ENCODE peak calls at places on chromosome 19, in eight cellular contexts. H is HCT116, R is PC-9, T is adrenal gland, B is cardiac muscle cell, G is IMR-90, Q is psoas muscle, U is heart right ventricle. X is an unnamed sample.

GRCh38 chr19:41431426-41432386 is 4.5 kb upstream of the B3GNT8 start:
- DNase-seq in Q (peak; percentile 68), T (peak; percentile 91), R (no peak), B (peak; percentile 46), U (peak; percentile 83), H (no peak), G (peak; percentile 31), X (no peak)

GRCh38 chr19:50277966-50278580 is 51.1 kb downstream of the KCNC3 start:
- DNase-seq in R (no peak), G (no peak), T (no peak), B (no peak), Q (no peak), H (no peak), U (no peak), X (no peak)

GRCh38 chr19:33279430-33280350 is 22.6 kb downstream of the CEBPA start:
- DNase-seq in Q (no peak), T (no peak), U (no peak), B (no peak), H (no peak), R (no peak), G (no peak), X (no peak)

GRCh38 chr19:13212759-13213330 is 62.6 kb downstream of the IER2 start:
- DNase-seq in B (peak; percentile 67), Q (peak; percentile 71), G (peak; percentile 43), R (peak; percentile 62), U (peak; percentile 42), H (peak; percentile 56), T (peak; percentile 42), X (no peak)

GRCh38 chr19:40348961-40349507 is 539 bp downstream of the PLD3 start:
- DNase-seq in G (peak; percentile 52), B (peak; percentile 48), Q (no peak), T (peak; percentile 59), H (peak; percentile 28), U (peak; percentile 18), R (no peak), X (no peak)

GRCh38 chr19:48967346-48968178 is 2.5 kb downstream of the FTL start:
- DNase-seq in U (no peak), T (peak; percentile 69), Q (no peak), G (peak; percentile 67), B (peak; percentile 86), R (peak; percentile 38), H (no peak), X (no peak)

GRCh38 chr19:17226002-17226933 is at the start of gene OCEL1:
- DNase-seq in H (peak; percentile 95), B (peak; percentile 99), Q (peak; percentile 99), G (peak; percentile 95), U (peak; percentile 99), R (peak; percentile 96), T (peak; percentile 100), X (no peak)

GRCh38 chr19:41641879-41642485 is 15.1 kb upstream of the CEACAM4 start:
- DNase-seq in B (peak; percentile 65), U (peak; percentile 44), T (peak; percentile 77), H (peak; percentile 37), R (peak; percentile 50), Q (no peak), G (peak; percentile 37), X (no peak)

GRCh38 chr19:41646589-41647204 is 19.8 kb upstream of the CEACAM4 start:
- DNase-seq in H (peak; percentile 3), U (no peak), T (no peak), G (no peak), Q (no peak), R (no peak), B (peak; percentile 29), X (no peak)

GRCh38 chr19:11191934-11192333 is 5.4 kb downstream of the KANK2 start:
- DNase-seq in T (no peak), U (no peak), R (no peak), Q (no peak), B (no peak), G (no peak), H (no peak), X (no peak)

GRCh38 chr19:27929399-27929798 is 1283.6 kb downstream of the UQCRFS1 start:
- DNase-seq in U (no peak), T (no peak), Q (no peak), H (no peak), B (no peak), R (no peak), G (no peak), X (no peak)

GRCh38 chr19:12723643-12724426 is at the start of gene TNPO2:
- DNase-seq in H (peak; percentile 24), U (peak; percentile 61), B (peak; percentile 75), G (peak; percentile 62), R (peak; percentile 54), T (peak; percentile 54), Q (peak; percentile 69), X (no peak)

GRCh38 chr19:38759590-38760003 is 13.7 kb downstream of the LGALS7 start:
- DNase-seq in Q (peak; percentile 3), B (peak; percentile 83), R (no peak), H (no peak), T (peak; percentile 93), U (no peak), G (no peak), X (no peak)

GRCh38 chr19:18718015-18718526 is 34.6 kb downstream of the CRTC1 start:
- DNase-seq in R (no peak), U (no peak), T (no peak), Q (no peak), B (no peak), G (no peak), H (no peak), X (no peak)

GRCh38 chr19:54299126-54299498 is 13.9 kb downstream of the LILRA5 start:
- DNase-seq in B (no peak), T (no peak), G (no peak), Q (no peak), H (no peak), U (no peak), R (no peak), X (peak; percentile 47)
- H3K27me3 ChIP-seq in B (peaks cover 16% of the 10 kb centered on the region), T (no peaks in the 10 kb centered on the region), G (no peaks in the 10 kb centered on the region), Q (peaks cover 1% of the 10 kb centered on the region), H (peaks cover 42% of the 10 kb centered on the region), U (no peaks in the 10 kb centered on the region), R (peaks cover 93% of the 10 kb centered on the region), X (no peaks in the 10 kb centered on the region)

DNA sequence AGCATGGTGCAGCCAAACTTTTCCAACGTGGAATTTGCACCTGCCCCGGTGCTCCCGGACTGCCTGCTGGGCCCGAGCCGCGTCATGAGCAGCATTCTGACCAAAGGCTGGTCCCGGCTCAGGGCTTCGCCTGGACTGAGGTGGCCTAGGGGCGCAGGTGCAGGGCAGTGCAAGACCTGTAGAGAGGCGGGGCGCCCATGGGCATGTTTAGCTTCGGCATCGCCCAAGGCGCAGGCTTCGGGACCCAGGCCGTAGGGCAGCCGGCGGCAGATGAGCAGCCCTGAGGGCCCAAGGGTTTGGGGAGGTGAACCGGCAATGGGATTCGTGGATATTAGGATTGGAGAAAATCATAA is 23.8 kb downstream of the LRFN3 start:
- DNase-seq in R (no peak), U (no peak), H (no peak), T (no peak), G (no peak), B (no peak), Q (no peak), X (no peak)
- H3K27me3 ChIP-seq in R (peaks cover 27% of the 10 kb centered on the region), U (peaks cover 13% of the 10 kb centered on the region), H (no peaks in the 10 kb centered on the region), T (peaks cover 25% of the 10 kb centered on the region), G (peaks cover 33% of the 10 kb centered on the region), B (peaks cover 54% of the 10 kb centered on the region), Q (peaks cover 16% of the 10 kb centered on the region), X (no peaks in the 10 kb centered on the region)

DNA sequence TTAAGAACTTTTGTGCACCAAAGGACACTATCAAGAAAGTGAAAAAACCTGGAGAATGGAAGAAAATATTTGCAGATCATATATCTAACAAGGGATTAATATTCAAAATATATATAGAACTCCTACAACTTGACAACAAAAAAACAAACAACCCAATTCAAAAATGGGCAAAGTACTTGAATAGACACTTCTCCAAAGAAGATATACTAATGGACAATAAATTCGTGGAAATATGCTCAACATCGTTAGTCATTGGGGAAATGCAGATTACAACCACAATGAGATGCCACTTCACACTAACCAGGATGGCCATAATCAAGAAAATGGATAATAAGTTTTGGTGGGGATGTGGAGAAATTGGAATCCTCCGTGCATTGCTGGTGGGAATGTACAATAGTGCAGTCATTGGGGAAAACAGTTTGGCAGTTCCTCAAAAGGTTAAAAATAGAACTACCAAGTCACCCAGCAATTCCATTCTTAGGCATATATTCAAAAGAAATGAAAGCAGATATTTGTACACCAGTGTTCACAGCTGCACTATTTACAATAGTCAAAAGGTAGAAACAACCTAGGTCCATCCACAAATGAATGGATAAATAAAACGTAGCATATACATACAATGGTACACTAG is 2.2 kb upstream of the LSR start:
- DNase-seq in Q (no peak), T (no peak), U (no peak), H (no peak), R (no peak), B (no peak), G (no peak), X (peak; percentile 34)
- H3K27me3 ChIP-seq in Q (peaks cover 8% of the 10 kb centered on the region), T (peaks cover 6% of the 10 kb centered on the region), U (peaks cover 10% of the 10 kb centered on the region), H (no peaks in the 10 kb centered on the region), R (no peaks in the 10 kb centered on the region), B (no peaks in the 10 kb centered on the region), G (peaks cover 37% of the 10 kb centered on the region), X (no peaks in the 10 kb centered on the region)

GRCh38 chr19:1774999-1775772 is 21.9 kb downstream of the ONECUT3 start:
- DNase-seq in H (no peak), U (no peak), R (no peak), T (no peak), Q (no peak), B (peak; percentile 45), G (no peak), X (no peak)

GRCh38 chr19:1770866-1771576 is 17.7 kb downstream of the ONECUT3 start:
- DNase-seq in G (no peak), H (no peak), Q (no peak), B (no peak), T (no peak), U (no peak), R (no peak), X (no peak)

GRCh38 chr19:1776606-1777147 is 23.4 kb downstream of the ONECUT3 start:
- DNase-seq in Q (no peak), R (no peak), G (no peak), H (no peak), B (no peak), U (no peak), T (no peak), X (no peak)

GRCh38 chr19:1775951-1776605 is 22.8 kb downstream of the ONECUT3 start:
- DNase-seq in G (no peak), H (no peak), Q (no peak), T (no peak), R (no peak), U (no peak), B (no peak), X (no peak)

GRCh38 chr19:1773173-1773572 is 19.9 kb downstream of the ONECUT3 start:
- DNase-seq in G (no peak), T (no peak), H (peak; percentile 83), R (peak; percentile 83), U (no peak), B (no peak), Q (no peak), X (no peak)
- H3K27me3 ChIP-seq in G (peaks cover 59% of the 10 kb centered on the region), T (peaks cover 66% of the 10 kb centered on the region), H (no peaks in the 10 kb centered on the region), R (no peaks in the 10 kb centered on the region), U (peaks cover 12% of the 10 kb centered on the region), B (peaks cover 100% of the 10 kb centered on the region), Q (peaks cover 37% of the 10 kb centered on the region), X (no peaks in the 10 kb centered on the region)